ENCODE peak calls at places on chromosomes 4 and X, in eight cellular contexts. Q is substantia nigra, W is GM23248, G is lower lobe of right lung, B is naive B cell, N is mucosa of gallbladder, M is Right ventricle myocardium inferior, S is ELR. L is an unnamed sample.

GRCh38 chrX:20362268-20363002 is 95.7 kb upstream of the RPS6KA3 start:
- DNase-seq in Q (no peak), W (peak), G (no peak), B (no peak), N (no peak), M (no peak), S (peak), L (peak)

GRCh38 chr4:103292373-103292772 is 94.2 kb upstream of the CENPE start:
- DNase-seq in Q (no peak), W (no peak), G (no peak), B (no peak), N (no peak), M (no peak), S (no peak), L (no peak)

GRCh38 chr4:40831462-40831861 is 81.7 kb downstream of the NSUN7 start:
- DNase-seq in Q (no peak), W (no peak), G (no peak), B (no peak), N (no peak), M (no peak), S (no peak), L (no peak)

GRCh38 chr4:44646151-44646550 is 5.3 kb downstream of the YIPF7 start:
- DNase-seq in Q (no peak), W (no peak), G (no peak), B (no peak), N (no peak), M (no peak), S (no peak), L (no peak)

GRCh38 chrX:97389761-97390192 is 506.1 kb downstream of the RPA4 start:
- DNase-seq in Q (no peak), W (peak), G (no peak), B (no peak), N (no peak), M (no peak), S (peak), L (no peak)

GRCh38 chr4:17809667-17810066 is 890 bp downstream of the DCAF16 start:
- DNase-seq in Q (no peak), W (peak), G (no peak), B (no peak), N (no peak), M (no peak), S (no peak), L (no peak)

GRCh38 chrX:101595739-101596419 is 21.9 kb downstream of the ARMCX6 start:
- DNase-seq in Q (no peak), W (peak), G (no peak), B (peak), N (peak), M (no peak), S (peak), L (no peak)

GRCh38 chr4:1309261-1310010 is 19.7 kb downstream of the MAEA start:
- DNase-seq in Q (peak), W (peak), G (peak), B (peak), N (peak), M (peak), S (peak), L (no peak)

GRCh38 chr4:111398906-111399330 is 746.3 kb upstream of the FAM241A start:
- DNase-seq in Q (no peak), W (peak), G (no peak), B (no peak), N (no peak), M (no peak), S (no peak), L (peak)